ENCODE peak calls at places on chromosomes 3 and 15, in eight cellular contexts. O is BE2C, I is tibial artery, H is lower lobe of right lung, B is right lobe of liver, C is body of pancreas, U is PC-9, J is uterus. T is an unnamed sample. For H3K4me1, the result is how much of the 10 kb centered on the place peaks cover.

GRCh38 chr3:174251696-174252095 is 607.4 kb upstream of the NAALADL2 start:
- DNase-seq in O (no peak), I (no peak), C (no peak), U (no peak), B (no peak), H (no peak), J (no peak), T (no peak)

GRCh38 chr15:63034568-63034967 is 8.0 kb upstream of the TPM1 start:
- DNase-seq in J (no peak), H (no peak), C (no peak), O (no peak), B (no peak), I (no peak), U (no peak), T (no peak)

GRCh38 chr3:78086150-78086549 is 1046.3 kb downstream of the ROBO2 start:
- DNase-seq in J (no peak), C (no peak), O (no peak), U (no peak), I (no peak), H (no peak), B (no peak), T (no peak)

GRCh38 chr15:87528873-87529272 is 727.7 kb downstream of the NTRK3 start:
- DNase-seq in C (no peak), H (no peak), B (no peak), O (no peak), J (no peak), U (no peak), I (no peak), T (no peak)

GRCh38 chr3:57030711-57031110 is 29.8 kb upstream of the SPATA12 start:
- DNase-seq in B (no peak), J (no peak), C (no peak), U (no peak), I (no peak), H (no peak), O (no peak), T (no peak)

GRCh38 chr3:141625506-141625905 is 112.6 kb upstream of the RNF7 start:
- DNase-seq in I (no peak), U (peak), B (no peak), J (no peak), H (no peak), O (no peak), C (no peak), T (no peak)

GRCh38 chr15:63039811-63040210 is 2.7 kb upstream of the TPM1 start:
- DNase-seq in I (no peak), O (no peak), H (no peak), U (no peak), C (no peak), B (no peak), J (no peak), T (no peak)

GRCh38 chr3:8523041-8523440 is 21.4 kb downstream of the LMCD1 start:
- DNase-seq in I (no peak), B (no peak), U (no peak), J (no peak), O (no peak), H (no peak), C (no peak), T (no peak)

GRCh38 chr3:161132391-161132790 is 27.2 kb upstream of the B3GALNT1 start:
- DNase-seq in I (no peak), H (no peak), U (no peak), O (no peak), J (no peak), B (no peak), C (no peak), T (no peak)

GRCh38 chr15:78638658-78639314 is 2.2 kb downstream of the CHRNB4 start:
- DNase-seq in B (peak), I (no peak), H (no peak), O (peak), U (peak), C (peak), J (no peak), T (no peak)

GRCh38 chr3:50250514-50250913 is 14.5 kb downstream of the GNAI2 start:
- DNase-seq in C (no peak), U (no peak), J (no peak), I (no peak), B (no peak), O (no peak), H (no peak), T (no peak)

GRCh38 chr3:40116478-40117162 is 192.9 kb upstream of the EIF1B start:
- DNase-seq in C (no peak), J (no peak), B (no peak), O (no peak), I (no peak), U (no peak), H (no peak), T (no peak)

GRCh38 chr3:46566040-46566631 is at the start of gene LRRC2:
- DNase-seq in J (peak), B (peak), U (peak), O (peak), I (no peak), C (peak), H (no peak), T (no peak)

GRCh38 chr3:106566277-106566676 is 697.5 kb upstream of the CBLB start:
- DNase-seq in U (no peak), B (no peak), C (no peak), H (no peak), I (no peak), O (no peak), J (no peak), T (no peak)

GRCh38 chr15:84772467-84772866 is 24.1 kb downstream of the ZNF592 start:
- DNase-seq in B (no peak), H (no peak), U (no peak), J (no peak), C (no peak), I (no peak), O (no peak), T (no peak)

GRCh38 chr15:77455696-77456293 is 35.1 kb downstream of the HMG20A start:
- DNase-seq in O (no peak), C (no peak), J (no peak), B (no peak), H (no peak), U (no peak), I (no peak), T (no peak)

GRCh38 chr15:89937365-89938355 is 24.9 kb upstream of the ARPIN start:
- DNase-seq in U (no peak), C (no peak), J (no peak), H (no peak), B (no peak), I (no peak), O (no peak), T (no peak)

GRCh38 chr15:79322945-79323344 is 12.0 kb downstream of the TMED3 start:
- DNase-seq in I (no peak), C (no peak), U (no peak), J (no peak), H (no peak), B (no peak), O (no peak), T (no peak)

GRCh38 chr3:172201136-172201989 is 162.0 kb downstream of the FNDC3B start:
- DNase-seq in O (peak), B (peak), C (peak), I (peak), H (peak), J (peak), U (no peak), T (peak)

GRCh38 chr3:73614385-73614784 is 10.4 kb downstream of the PDZRN3 start:
- DNase-seq in U (no peak), O (no peak), B (peak), J (peak), I (no peak), C (peak), H (no peak), T (peak)

GRCh38 chr3:43013743-43014155 is 34.6 kb downstream of the GASK1A start:
- DNase-seq in O (no peak), B (no peak), J (no peak), I (no peak), U (no peak), C (no peak), H (no peak), T (no peak)

GRCh38 chr15:99076109-99076508 is 28.8 kb upstream of the SYNM start:
- DNase-seq in I (no peak), C (no peak), U (no peak), O (no peak), B (no peak), J (peak), H (no peak), T (no peak)

GRCh38 chr3:116678853-116679252 is 30.7 kb upstream of the TUSC7 start:
- DNase-seq in H (no peak), O (no peak), U (no peak), B (no peak), J (no peak), C (no peak), I (no peak), T (no peak)

GRCh38 chr3:52310861-52311566 is 5.1 kb upstream of the DNAH1 start:
- DNase-seq in H (no peak), B (no peak), I (no peak), C (no peak), O (no peak), J (no peak), U (no peak), T (no peak)

GRCh38 chr15:86540840-86541467 is 461.3 kb downstream of the AGBL1 start:
- DNase-seq in U (no peak), I (no peak), C (no peak), B (no peak), H (no peak), O (no peak), J (no peak), T (no peak)

GRCh38 chr3:12463686-12464085 is 20.6 kb upstream of the TSEN2 start:
- DNase-seq in C (no peak), U (no peak), O (no peak), H (no peak), B (peak), J (no peak), I (no peak), T (no peak)

GRCh38 chr15:52733696-52734255 is 54.6 kb upstream of the ATOSA start:
- DNase-seq in J (no peak), C (no peak), U (no peak), O (no peak), H (no peak), I (no peak), B (no peak), T (no peak)

GRCh38 chr15:96514607-96515285 is 184.2 kb downstream of the NR2F2 start:
- DNase-seq in B (no peak), J (no peak), H (no peak), I (no peak), O (no peak), U (no peak), C (no peak), T (no peak)

GRCh38 chr3:19543212-19543841 is 390.7 kb downstream of the EFHB start:
- DNase-seq in I (no peak), O (peak), J (no peak), C (no peak), U (no peak), H (no peak), B (no peak), T (no peak)

GRCh38 chr3:18716821-18717220 is 291.7 kb upstream of the SATB1 start:
- DNase-seq in C (no peak), J (no peak), U (no peak), I (no peak), H (no peak), B (no peak), O (no peak), T (no peak)

GRCh38 chr15:53976844-53977392 is 1.3 kb upstream of the UNC13C start:
- DNase-seq in B (no peak), O (peak), C (peak), H (no peak), J (no peak), I (peak), U (peak), T (peak)

GRCh38 chr15:79615754-79616153 is 183.6 kb downstream of the MINAR1 start:
- DNase-seq in C (no peak), B (no peak), J (no peak), U (no peak), I (no peak), H (no peak), O (no peak), T (no peak)

GRCh38 chr15:58203537-58203936 is 65.4 kb downstream of the AQP9 start:
- DNase-seq in B (no peak), C (no peak), H (no peak), J (no peak), O (peak), I (no peak), U (no peak), T (no peak)

GRCh38 chr3:158491968-158492367 is 79.0 kb upstream of the MLF1 start:
- DNase-seq in C (no peak), J (no peak), O (peak), U (no peak), H (no peak), B (no peak), I (no peak), T (no peak)

GRCh38 chr15:100174532-100174931 is 167.2 kb downstream of the ADAMTS17 start:
- DNase-seq in B (no peak), I (no peak), J (no peak), H (no peak), U (no peak), C (no peak), O (no peak), T (no peak)

GRCh38 chr3:37814547-37814946 is 47.1 kb upstream of the CTDSPL start:
- DNase-seq in C (no peak), B (no peak), U (no peak), O (no peak), I (no peak), J (no peak), H (no peak), T (no peak)

DNA sequence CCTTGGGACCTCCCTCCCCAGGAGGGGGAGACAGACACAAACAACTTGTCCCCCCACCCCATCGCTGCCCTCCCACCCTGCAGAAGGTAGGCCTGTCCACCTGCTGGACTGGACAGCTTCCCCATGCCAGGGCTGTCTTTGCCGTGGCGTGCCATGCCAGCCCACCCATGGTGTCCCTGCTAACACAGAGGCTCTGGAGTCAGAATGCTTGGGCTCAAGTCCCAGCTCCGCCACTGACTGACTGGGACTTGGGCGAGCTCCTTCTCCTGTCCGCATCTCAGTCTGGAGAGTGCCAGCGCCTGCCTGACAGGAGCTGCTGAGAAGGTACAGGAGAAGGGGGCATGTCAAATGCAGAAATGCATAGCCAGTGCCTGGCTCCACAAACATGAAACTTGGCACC is 23.9 kb downstream of the WNT7A start:
- DNase-seq in O (no peak), B (no peak), U (no peak), I (no peak), C (no peak), H (no peak), J (no peak), T (no peak)
- H3K4me1 ChIP-seq in O (under half), B (under half), U (half or more), I (under half), C (under half), H (under half), J (under half), T (under half)

GRCh38 chr3:146532406-146532805 is 12.0 kb downstream of the PLSCR1 start:
- DNase-seq in U (no peak), O (no peak), J (no peak), H (no peak), B (no peak), I (no peak), C (no peak), T (no peak)

GRCh38 chr3:146537603-146538002 is 6.8 kb downstream of the PLSCR1 start:
- DNase-seq in H (no peak), O (no peak), J (no peak), U (no peak), B (no peak), C (no peak), I (no peak), T (no peak)

GRCh38 chr3:146540236-146540635 is 4.2 kb downstream of the PLSCR1 start:
- DNase-seq in J (no peak), B (no peak), I (no peak), C (no peak), O (no peak), U (no peak), H (no peak), T (no peak)

GRCh38 chr3:146539315-146539714 is 5.1 kb downstream of the PLSCR1 start:
- DNase-seq in O (no peak), B (no peak), I (no peak), C (no peak), J (no peak), U (no peak), H (no peak), T (no peak)

GRCh38 chr3:146536681-146537080 is 7.7 kb downstream of the PLSCR1 start:
- DNase-seq in U (no peak), B (no peak), J (no peak), I (no peak), C (no peak), H (no peak), O (no peak), T (no peak)
- H3K4me1 ChIP-seq in U (under half), B (under half), J (under half), I (under half), C (under half), H (half or more), O (under half), T (under half)

DNA sequence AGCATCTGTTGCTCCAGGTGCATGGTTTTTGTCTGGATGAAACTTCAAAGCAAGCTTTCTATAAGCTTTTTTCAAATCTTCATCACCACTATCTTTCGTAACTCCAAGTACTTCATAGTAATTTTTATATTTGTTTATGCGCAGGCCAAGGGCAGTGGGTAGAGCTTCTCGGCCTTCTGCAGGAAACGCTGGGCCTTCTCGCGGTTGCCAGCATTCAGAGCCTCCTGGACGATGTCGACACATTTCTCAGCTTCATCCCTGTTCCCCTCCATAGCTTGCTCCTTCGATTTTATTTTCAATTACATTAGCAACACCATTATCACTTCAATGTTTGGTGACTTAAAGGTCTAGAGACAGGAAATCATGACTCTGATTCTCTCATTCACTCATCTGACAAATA is 20.2 kb downstream of the DENND4A start:
- DNase-seq in U (no peak), B (no peak), O (no peak), H (no peak), J (no peak), C (no peak), I (no peak), T (no peak)
- H3K4me1 ChIP-seq in U (under half), B (under half), O (under half), H (under half), J (under half), C (under half), I (under half), T (under half)

DNA sequence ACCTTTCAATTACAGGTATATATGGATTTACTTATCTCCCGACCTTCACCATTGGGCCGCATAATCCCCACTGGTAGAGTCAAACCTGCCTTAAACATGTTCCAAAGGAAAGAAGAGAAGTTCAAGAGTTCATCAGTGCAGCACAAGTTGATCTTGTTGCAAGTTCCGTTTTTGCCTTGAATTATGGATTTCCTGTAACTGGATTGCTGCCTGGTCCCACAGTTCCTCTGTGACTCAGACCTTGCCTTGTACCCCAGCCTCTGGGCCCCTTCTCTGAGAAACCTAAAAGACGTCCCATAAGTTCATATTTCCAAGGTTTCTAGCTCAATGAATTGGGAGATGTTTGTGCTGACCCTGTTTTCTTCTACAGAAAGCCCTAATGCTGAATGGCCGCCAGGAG is 112.5 kb upstream of the THBS1 start:
- DNase-seq in H (peak), I (no peak), O (no peak), C (no peak), U (no peak), B (no peak), J (no peak), T (no peak)
- H3K4me1 ChIP-seq in H (under half), I (under half), O (under half), C (under half), U (under half), B (under half), J (under half), T (under half)

GRCh38 chr3:149621218-149622005 is 36.4 kb downstream of the WWTR1 start:
- DNase-seq in B (no peak), U (no peak), H (no peak), J (no peak), C (no peak), I (no peak), O (no peak), T (no peak)
- H3K4me1 ChIP-seq in B (under half), U (under half), H (half or more), J (under half), C (under half), I (half or more), O (under half), T (half or more)

DNA sequence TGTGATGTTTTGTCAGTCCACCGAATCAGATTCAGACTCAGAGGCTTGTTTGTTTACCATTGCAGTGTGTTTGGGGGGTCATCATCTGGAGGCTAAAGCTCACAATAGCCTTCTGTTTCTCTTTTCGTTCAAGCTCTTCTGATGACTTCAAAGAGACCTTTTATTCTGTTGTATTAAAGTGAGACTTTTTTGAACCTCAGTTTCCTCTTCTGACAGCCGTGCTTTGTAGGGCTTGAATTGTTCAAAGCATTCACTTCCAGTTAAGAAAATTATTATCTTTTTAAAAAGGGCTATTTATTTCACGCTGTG is 1.3 kb downstream of the PXK start:
- DNase-seq in U (no peak), B (no peak), H (no peak), O (no peak), J (no peak), I (no peak), C (no peak), T (no peak)
- H3K4me1 ChIP-seq in U (under half), B (under half), H (under half), O (under half), J (under half), I (under half), C (under half), T (under half)

GRCh38 chr3:194675081-194675640 is 3.2 kb upstream of the LSG1 start:
- DNase-seq in J (no peak), I (no peak), B (no peak), O (no peak), U (no peak), C (no peak), H (no peak), T (no peak)
- H3K4me1 ChIP-seq in J (under half), I (under half), B (under half), O (under half), U (under half), C (under half), H (under half), T (under half)

GRCh38 chr3:134326126-134326525 is 48.1 kb downstream of the AMOTL2 start:
- DNase-seq in I (no peak), H (no peak), C (no peak), U (no peak), O (no peak), B (no peak), J (no peak), T (no peak)
- H3K4me1 ChIP-seq in I (half or more), H (under half), C (under half), U (half or more), O (under half), B (under half), J (under half), T (under half)

GRCh38 chr3:189834462-189834861 is 203.3 kb downstream of the TP63 start:
- DNase-seq in O (no peak), J (no peak), B (no peak), C (no peak), U (no peak), I (no peak), H (no peak), T (no peak)
- H3K4me1 ChIP-seq in O (under half), J (under half), B (under half), C (under half), U (under half), I (under half), H (under half), T (under half)

GRCh38 chr15:91857224-91857585 is 3.7 kb downstream of the SLCO3A1 start:
- DNase-seq in U (no peak), J (no peak), O (no peak), C (no peak), H (no peak), I (no peak), B (no peak), T (no peak)
- H3K4me1 ChIP-seq in U (half or more), J (under half), O (under half), C (under half), H (half or more), I (under half), B (under half), T (under half)

T was measured in ascending aorta.